ENCODE peak calls at places on chromosomes 4 and X, in four cellular contexts. F, Z, H and Q are unnamed samples.

GRCh38 chr4:77699731-77700210 is 94.2 kb downstream of the CXCL13 start:
- DNase-seq in Z (peak), F (no peak), H (no peak), Q (no peak)

GRCh38 chrX:113512700-113513395 is 672.2 kb upstream of the AMOT start:
- DNase-seq in H (no peak), Z (peak), F (no peak), Q (no peak)

GRCh38 chr4:73978886-73979285 is 2.9 kb downstream of the PF4 start:
- DNase-seq in Z (peak), F (no peak), H (no peak), Q (no peak)

GRCh38 chrX:152245231-152245630 is 106.9 kb upstream of the MAGEA10 start:
- DNase-seq in F (no peak), Z (peak), H (no peak), Q (no peak)

GRCh38 chr4:72430050-72430449 is 139.0 kb downstream of the ADAMTS3 start:
- DNase-seq in Z (peak), F (no peak), H (no peak), Q (no peak)

GRCh38 chrX:129600981-129601424 is 53.8 kb downstream of the APLN start:
- DNase-seq in Z (peak), F (no peak), H (no peak), Q (no peak)

GRCh38 chrX:17495052-17495451 is 120.1 kb downstream of the NHS start:
- DNase-seq in Z (no peak), F (no peak), H (no peak), Q (no peak)

GRCh38 chr4:95190751-95191436 is 357.9 kb downstream of the UNC5C start:
- DNase-seq in F (no peak), H (no peak), Z (no peak), Q (no peak)

GRCh38 chrX:153554519-153555167 is 37.2 kb downstream of the ATP2B3 start:
- DNase-seq in H (peak), Z (peak), F (no peak), Q (no peak)

GRCh38 chr4:128386761-128387599 is 99.4 kb upstream of the PGRMC2 start:
- DNase-seq in F (peak), H (peak), Z (peak), Q (peak)

GRCh38 chrX:11532291-11533075 is 133.2 kb downstream of the ARHGAP6 start:
- DNase-seq in H (no peak), Z (no peak), F (no peak), Q (no peak)

GRCh38 chr4:110878413-110878812 is 255.5 kb upstream of the PITX2 start:
- DNase-seq in F (no peak), H (no peak), Z (no peak), Q (no peak)

GRCh38 chr4:150720973-150721518 is 139.1 kb downstream of the MAB21L2 start:
- DNase-seq in F (no peak), Z (no peak), H (no peak), Q (no peak)

GRCh38 chr4:75800972-75801371 is 76.6 kb downstream of the USO1 start:
- DNase-seq in F (no peak), H (no peak), Z (peak), Q (no peak)

GRCh38 chr4:183659029-183659870 is at the start of the genes RWDD4 and TRAPPC11:
- DNase-seq in F (peak), Z (peak), H (peak), Q (peak)
- TF ChIP-seq CTCF in F (peak), Z (no peak), H (no peak), Q (peak)

GRCh38 chrX:23919706-23920320 is 12.0 kb downstream of the CXorf58 start:
- DNase-seq in H (no peak), Z (no peak), F (no peak), Q (no peak)
- TF ChIP-seq CTCF in H (no peak), Z (no peak), F (peak), Q (peak)

DNA sequence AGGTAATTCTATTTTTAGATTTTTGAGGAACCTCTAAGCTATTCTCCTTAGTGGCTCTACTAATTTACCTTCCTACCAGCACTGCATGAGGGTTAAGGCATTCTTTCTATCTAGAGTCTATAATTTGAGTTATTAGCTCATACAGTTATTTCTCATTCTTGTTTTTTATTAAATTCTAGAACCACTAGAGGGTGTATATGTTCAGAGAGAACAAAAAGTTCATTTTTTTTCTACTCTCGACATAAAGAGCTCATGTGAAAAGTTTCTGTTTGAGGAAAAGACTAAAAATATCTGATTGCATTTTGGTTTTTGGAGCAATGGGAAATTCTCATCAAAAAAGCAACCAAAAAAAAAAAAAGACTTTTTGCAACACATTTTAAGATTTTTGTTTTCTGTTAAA is 57.0 kb upstream of the LRAT start:
- DNase-seq in F (no peak), H (no peak), Z (no peak), Q (no peak)
- TF ChIP-seq CTCF in F (no peak), H (no peak), Z (no peak), Q (peak)

DNA sequence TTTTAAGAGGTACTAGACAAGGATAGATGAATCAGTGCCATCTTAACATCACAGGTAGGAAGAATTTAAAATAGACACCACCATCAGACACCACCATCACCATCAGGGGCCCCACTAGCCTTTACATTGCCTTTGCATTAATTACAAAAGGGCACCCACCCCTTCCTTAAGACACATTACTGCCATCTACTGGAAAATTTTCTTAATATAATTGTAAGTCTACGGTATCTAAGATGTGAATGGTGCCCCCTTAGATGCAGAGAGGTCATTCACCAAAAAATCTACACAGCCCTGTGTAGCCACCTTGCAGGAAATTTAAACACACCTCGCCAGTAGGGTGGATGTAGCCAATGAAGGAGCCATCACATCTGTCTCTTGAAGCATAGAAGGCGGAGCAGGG is 184.1 kb downstream of the MID1IP1 start:
- DNase-seq in F (no peak), Z (no peak), H (no peak), Q (no peak)
- TF ChIP-seq CTCF in F (no peak), Z (peak), H (no peak), Q (peak)

DNA sequence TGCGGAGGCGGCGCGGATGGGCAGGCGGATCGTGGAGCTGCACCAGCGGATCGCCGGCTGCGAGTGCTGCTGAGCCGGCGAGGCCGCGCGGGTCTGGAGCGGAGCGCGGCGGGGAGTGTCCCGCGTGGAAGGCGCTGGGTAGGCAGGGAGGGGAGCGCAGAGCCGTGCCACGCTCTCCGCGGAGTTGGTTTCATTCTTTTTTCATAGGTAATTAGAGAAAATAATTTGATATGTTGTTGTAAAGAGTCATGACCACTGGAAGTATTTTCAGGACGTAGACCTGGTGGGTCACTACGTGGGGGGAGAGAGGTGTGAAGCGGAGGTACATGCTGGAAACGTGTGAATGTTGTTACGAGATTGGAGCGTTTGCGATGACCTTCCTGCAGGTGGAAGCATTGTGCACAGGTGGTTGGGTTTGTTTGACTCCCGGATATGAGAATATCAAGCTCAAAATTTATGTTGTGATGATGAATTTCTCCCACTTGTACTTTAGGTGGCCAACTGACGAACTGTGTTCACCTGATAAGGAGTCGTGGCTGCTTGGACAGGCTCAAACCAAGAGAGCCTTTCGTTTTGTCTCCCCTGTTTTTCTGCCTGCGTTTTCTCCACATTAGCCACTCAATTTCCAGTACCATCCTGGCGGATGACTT is 19.1 kb upstream of the S100P start:
- DNase-seq in H (no peak), F (no peak), Z (peak), Q (no peak)
- TF ChIP-seq CTCF in H (no peak), F (no peak), Z (peak), Q (peak)

GRCh38 chr4:26326791-26327190 is 6.0 kb downstream of the RBPJ start:
- DNase-seq in H (no peak), F (no peak), Z (peak), Q (no peak)

GRCh38 chr4:26322349-26322748 is 1.5 kb downstream of the RBPJ start:
- DNase-seq in F (no peak), H (no peak), Z (no peak), Q (no peak)

GRCh38 chr4:26325191-26325590 is 4.4 kb downstream of the RBPJ start:
- DNase-seq in H (no peak), Z (peak), F (no peak), Q (no peak)

GRCh38 chr4:26321326-26322276 is 787 bp downstream of the RBPJ start:
- DNase-seq in H (no peak), Z (no peak), F (peak), Q (no peak)

DNA sequence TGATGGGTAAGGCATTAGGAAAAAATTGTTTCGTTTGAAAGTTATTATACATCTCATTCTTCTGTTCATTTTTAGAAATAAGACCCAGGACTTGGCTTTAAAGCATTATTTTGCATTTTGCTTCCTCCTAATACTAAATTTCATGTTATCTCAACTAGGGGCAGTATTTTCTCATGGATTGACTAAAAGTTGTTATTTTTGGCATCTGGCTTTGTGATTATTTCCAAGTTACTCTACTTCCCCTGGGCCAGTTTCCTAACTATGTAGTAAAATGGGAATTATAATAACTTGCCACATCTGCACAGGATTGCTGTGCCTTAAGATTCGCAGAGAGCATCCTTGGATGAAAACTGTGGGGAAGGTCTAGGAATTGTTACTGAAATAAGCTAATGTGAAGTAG is 3.0 kb downstream of the RBPJ start:
- DNase-seq in H (no peak), F (no peak), Z (peak), Q (no peak)
- TF ChIP-seq CTCF in H (no peak), F (no peak), Z (peak), Q (peak)